ENCODE peak calls at places on chromosome 16, in eight cellular contexts. G is endodermal cell, M is tibial artery, Y is stomach, F is Peyer's patch, K is PC-3, V is upper lobe of right lung, A is H1. Z is an unnamed sample.
A peak's percentile ranks its signal among the peaks of the same experiment; 100 is the strongest.

GRCh38 chr16:10736926-10737625 is 6.6 kb upstream of the NUBP1 start:
- DNase-seq in G (peak; percentile 87), M (no peak), Y (peak; percentile 61), F (no peak), K (peak; percentile 74), V (no peak), A (peak; percentile 68), Z (peak; percentile 80)

GRCh38 chr16:46765050-46765449 is 16.9 kb upstream of the MYLK3 start:
- DNase-seq in G (no peak), M (no peak), Y (no peak), F (no peak), K (no peak), V (no peak), A (no peak), Z (no peak)

GRCh38 chr16:53768593-53768992 is 64.6 kb downstream of the FTO start:
- DNase-seq in G (no peak), M (no peak), Y (no peak), F (no peak), K (peak; percentile 90), V (no peak), A (no peak), Z (no peak)

GRCh38 chr16:46715769-46716305 is 26.4 kb downstream of the ORC6 start:
- DNase-seq in G (peak; percentile 13), M (no peak), Y (no peak), F (no peak), K (no peak), V (no peak), A (peak; percentile 17), Z (no peak)

GRCh38 chr16:85102106-85102630 is 10.1 kb downstream of the CIBAR2 start:
- DNase-seq in G (no peak), M (no peak), Y (no peak), F (no peak), K (no peak), V (no peak), A (no peak), Z (no peak)

GRCh38 chr16:996672-997071 is 15.1 kb downstream of the SOX8 start:
- DNase-seq in G (no peak), M (no peak), Y (no peak), F (no peak), K (no peak), V (no peak), A (no peak), Z (no peak)

GRCh38 chr16:21710938-21711337 is 47.2 kb downstream of the OTOA start:
- DNase-seq in G (no peak), M (no peak), Y (no peak), F (no peak), K (no peak), V (no peak), A (no peak), Z (no peak)

GRCh38 chr16:83963277-83964119 is 4.5 kb upstream of the NECAB2 start:
- DNase-seq in G (no peak), M (no peak), Y (no peak), F (no peak), K (no peak), V (no peak), A (no peak), Z (no peak)

GRCh38 chr16:13039526-13039925 is 138.1 kb downstream of the SHISA9 start:
- DNase-seq in G (no peak), M (no peak), Y (no peak), F (no peak), K (no peak), V (no peak), A (no peak), Z (no peak)

GRCh38 chr16:14181371-14182050 is 110.4 kb downstream of the MRTFB start:
- DNase-seq in G (no peak), M (no peak), Y (no peak), F (no peak), K (peak; percentile 86), V (no peak), A (no peak), Z (no peak)

GRCh38 chr16:85372627-85373372 is 240.3 kb upstream of the GSE1 start:
- DNase-seq in G (no peak), M (peak; percentile 90), Y (peak; percentile 61), F (no peak), K (peak; percentile 66), V (no peak), A (no peak), Z (peak; percentile 47)

GRCh38 chr16:88351521-88352101 is 31.1 kb upstream of the ZNF469 start:
- DNase-seq in G (no peak), M (no peak), Y (no peak), F (no peak), K (no peak), V (no peak), A (no peak), Z (no peak)

GRCh38 chr16:47446431-47446830 is 14.4 kb downstream of the ITFG1 start:
- DNase-seq in G (no peak), M (no peak), Y (no peak), F (no peak), K (no peak), V (no peak), A (no peak), Z (no peak)

GRCh38 chr16:87375426-87376135 is 8.0 kb downstream of the FBXO31 start:
- DNase-seq in G (no peak), M (no peak), Y (no peak), F (no peak), K (no peak), V (no peak), A (no peak), Z (no peak)

GRCh38 chr16:72789921-72790320 is 258.0 kb downstream of the ZFHX3 start:
- DNase-seq in G (no peak), M (no peak), Y (no peak), F (no peak), K (no peak), V (no peak), A (no peak), Z (no peak)

DNA sequence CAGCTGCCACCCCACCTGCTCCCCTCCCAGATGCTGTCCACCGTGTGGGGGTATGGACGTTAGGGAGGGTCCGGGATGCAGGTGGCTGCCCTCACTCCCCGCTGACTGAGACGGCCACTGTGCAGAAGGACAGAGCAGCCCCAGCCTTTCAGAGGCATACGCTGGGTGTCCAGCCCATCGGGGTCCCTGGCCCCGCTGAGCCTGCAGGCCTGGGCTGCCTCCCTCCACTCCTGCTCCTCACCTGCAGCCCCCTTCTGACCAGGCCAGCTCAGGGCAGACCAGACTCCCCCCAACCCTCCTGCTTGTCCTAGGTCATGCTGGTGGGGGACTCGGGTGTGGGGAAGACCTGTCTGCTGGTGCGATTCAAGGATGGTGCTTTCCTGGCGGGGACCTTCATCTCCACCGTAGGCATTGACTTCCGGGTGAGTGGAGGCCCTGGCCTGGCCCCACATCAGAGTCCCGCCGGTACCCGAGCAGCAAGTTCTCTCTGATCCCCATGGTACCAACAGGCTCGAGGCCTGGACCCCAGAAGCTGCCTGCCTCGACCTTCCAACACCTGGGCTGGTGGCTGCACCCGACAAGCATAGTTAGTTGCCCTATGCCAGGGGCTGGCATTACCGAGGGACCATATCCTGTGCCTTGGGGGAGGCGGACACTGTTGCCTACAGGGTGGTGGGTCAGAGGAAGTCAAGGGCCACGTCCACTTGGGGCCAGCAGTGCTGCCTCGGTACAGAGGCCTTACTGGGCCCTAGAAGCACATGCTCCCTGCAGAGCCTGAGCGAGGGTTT is 1.4 kb downstream of the RAB26 start:
- DNase-seq in G (peak; percentile 82), M (no peak), Y (no peak), F (no peak), K (peak; percentile 11), V (no peak), A (peak; percentile 82), Z (no peak)
- H3K4me1 ChIP-seq in G (peaks cover 23% of the 10 kb centered on the region), M (peaks cover 40% of the 10 kb centered on the region), Y (peaks cover 64% of the 10 kb centered on the region), F (peaks cover 27% of the 10 kb centered on the region), K (peaks cover 31% of the 10 kb centered on the region), V (peaks cover 58% of the 10 kb centered on the region), A (peaks cover 36% of the 10 kb centered on the region), Z (peaks cover 3% of the 10 kb centered on the region)

GRCh38 chr16:75106351-75107274 is 10.0 kb downstream of the LDHD start:
- DNase-seq in G (no peak), M (peak; percentile 38), Y (no peak), F (no peak), K (no peak), V (peak; percentile 53), A (no peak), Z (no peak)

GRCh38 chr16:75105306-75106061 is 11.1 kb downstream of the LDHD start:
- DNase-seq in G (peak; percentile 44), M (no peak), Y (no peak), F (no peak), K (no peak), V (peak; percentile 69), A (no peak), Z (no peak)

GRCh38 chr16:75108792-75109731 is 7.5 kb downstream of the LDHD start:
- DNase-seq in G (peak; percentile 61), M (peak; percentile 98), Y (peak; percentile 94), F (peak; percentile 79), K (peak; percentile 97), V (peak; percentile 95), A (no peak), Z (peak; percentile 85)

GRCh38 chr16:75109732-75110243 is 6.8 kb downstream of the LDHD start:
- DNase-seq in G (peak; percentile 58), M (peak; percentile 88), Y (peak; percentile 69), F (peak; percentile 81), K (peak; percentile 41), V (peak; percentile 61), A (no peak), Z (peak; percentile 78)

DNA sequence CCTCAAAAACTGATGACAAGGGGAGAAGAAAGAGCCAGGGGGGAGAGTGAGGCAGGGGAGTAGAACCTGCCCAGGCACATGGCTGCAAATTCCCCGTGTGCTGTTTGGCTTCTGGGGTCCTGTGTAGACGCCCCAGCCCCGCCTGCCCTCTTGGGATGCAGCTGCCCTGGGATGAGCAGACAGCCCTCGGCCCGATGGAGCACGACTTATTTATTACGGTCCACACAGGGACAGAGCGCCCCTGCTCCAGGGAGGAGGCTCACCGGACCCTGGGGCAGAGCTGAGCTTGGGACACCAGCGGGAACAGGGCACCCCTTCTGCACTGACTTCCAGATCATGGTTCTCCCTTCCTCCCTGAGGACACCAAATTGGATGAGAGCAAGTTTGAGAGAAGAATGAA is 9.1 kb downstream of the LDHD start:
- DNase-seq in G (no peak), M (no peak), Y (no peak), F (no peak), K (no peak), V (peak; percentile 49), A (no peak), Z (no peak)
- H3K4me1 ChIP-seq in G (no peaks in the 10 kb centered on the region), M (peaks cover 37% of the 10 kb centered on the region), Y (peaks cover 62% of the 10 kb centered on the region), F (peaks cover 20% of the 10 kb centered on the region), K (peaks cover 43% of the 10 kb centered on the region), V (peaks cover 62% of the 10 kb centered on the region), A (peaks cover 35% of the 10 kb centered on the region), Z (peaks cover 5% of the 10 kb centered on the region)

GRCh38 chr16:19328364-19328763 is 42.8 kb downstream of the CLEC19A start:
- DNase-seq in G (no peak), M (no peak), Y (no peak), F (no peak), K (no peak), V (no peak), A (no peak), Z (no peak)
- H3K4me1 ChIP-seq in G (no peaks in the 10 kb centered on the region), M (no peaks in the 10 kb centered on the region), Y (no peaks in the 10 kb centered on the region), F (no peaks in the 10 kb centered on the region), K (peaks cover 20% of the 10 kb centered on the region), V (no peaks in the 10 kb centered on the region), A (peaks cover 2% of the 10 kb centered on the region), Z (no peaks in the 10 kb centered on the region)

DNA sequence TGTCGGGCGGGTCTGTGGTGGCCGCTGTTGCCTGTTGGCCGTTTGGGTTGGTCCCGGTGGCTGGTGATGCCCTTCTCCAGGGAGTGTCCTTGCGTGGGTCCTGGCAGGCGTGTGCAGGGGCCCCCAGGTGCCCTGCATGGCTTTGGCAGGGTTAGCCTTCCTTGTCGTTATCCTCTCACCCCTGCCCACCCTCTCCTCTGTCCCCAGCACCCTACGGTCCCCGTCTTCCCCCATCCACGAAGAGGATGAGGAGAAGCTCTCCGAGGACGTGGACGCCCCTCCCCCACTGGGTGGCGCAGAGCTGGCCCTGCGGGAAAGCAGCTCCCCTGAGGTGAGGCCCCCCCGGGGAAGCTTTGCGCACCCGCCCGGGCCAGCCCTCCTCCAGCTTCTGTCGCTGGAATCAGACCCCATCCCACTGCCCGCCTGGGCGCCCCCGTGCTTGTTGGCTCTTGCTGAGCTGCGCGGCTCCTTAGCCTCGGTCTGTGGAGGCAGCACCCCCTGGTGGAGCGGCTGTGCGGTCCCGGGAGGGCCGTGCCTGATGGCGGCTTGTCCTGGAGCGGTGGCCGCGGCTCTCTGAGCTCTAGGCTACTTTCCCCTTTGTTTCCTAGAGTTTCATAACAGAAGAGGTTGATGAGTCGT is 10.6 kb upstream of the NUDT16L1 start:
- DNase-seq in G (peak; percentile 93), M (no peak), Y (peak; percentile 79), F (peak; percentile 74), K (peak; percentile 54), V (peak; percentile 88), A (peak; percentile 90), Z (peak; percentile 28)
- H3K4me1 ChIP-seq in G (no peaks in the 10 kb centered on the region), M (no peaks in the 10 kb centered on the region), Y (peaks cover 31% of the 10 kb centered on the region), F (no peaks in the 10 kb centered on the region), K (peaks cover 20% of the 10 kb centered on the region), V (peaks cover 21% of the 10 kb centered on the region), A (no peaks in the 10 kb centered on the region), Z (peaks cover 2% of the 10 kb centered on the region)

Z was measured in small intestine.